ENCODE peak calls at places on chromosome 18, in four cellular contexts. One of them, this sample, is unnamed.

GRCh38 chr18:47758000-47758399 is 172.5 kb downstream of the SMAD2 start:
- DNase-seq in foreskin keratinocyte: no peak
- DNase-seq in hepatocyte: no peak
- DNase-seq in astrocyte: no peak
- DNase-seq in this sample: no peak

GRCh38 chr18:37270046-37270665 is 295.4 kb downstream of the CELF4 start:
- DNase-seq in foreskin keratinocyte: peak
- DNase-seq in hepatocyte: peak
- DNase-seq in astrocyte: peak
- DNase-seq in this sample: no peak

GRCh38 chr18:2002178-2002577 is 569.1 kb downstream of the METTL4 start:
- DNase-seq in foreskin keratinocyte: no peak
- DNase-seq in hepatocyte: peak
- DNase-seq in astrocyte: no peak
- DNase-seq in this sample: no peak

GRCh38 chr18:11309172-11309571 is 159.8 kb upstream of the PIEZO2 start:
- DNase-seq in foreskin keratinocyte: no peak
- DNase-seq in hepatocyte: no peak
- DNase-seq in astrocyte: no peak
- DNase-seq in this sample: no peak

GRCh38 chr18:21134895-21135294 is 23.3 kb upstream of the ROCK1 start:
- DNase-seq in foreskin keratinocyte: no peak
- DNase-seq in hepatocyte: no peak
- DNase-seq in astrocyte: no peak
- DNase-seq in this sample: no peak

GRCh38 chr18:2547477-2548087 is 23.7 kb downstream of the METTL4 start:
- DNase-seq in foreskin keratinocyte: peak
- DNase-seq in hepatocyte: peak
- DNase-seq in astrocyte: no peak
- DNase-seq in this sample: peak

GRCh38 chr18:23746851-23747250 is 57.6 kb downstream of the LAMA3 start:
- DNase-seq in foreskin keratinocyte: no peak
- DNase-seq in hepatocyte: no peak
- DNase-seq in astrocyte: no peak
- DNase-seq in this sample: no peak

GRCh38 chr18:77102246-77103040 is 30.1 kb downstream of the MBP start:
- DNase-seq in foreskin keratinocyte: peak
- DNase-seq in hepatocyte: no peak
- DNase-seq in astrocyte: peak
- DNase-seq in this sample: no peak

GRCh38 chr18:7298149-7298548 is 67.3 kb downstream of the LRRC30 start:
- DNase-seq in foreskin keratinocyte: no peak
- DNase-seq in hepatocyte: no peak
- DNase-seq in astrocyte: no peak
- DNase-seq in this sample: no peak

GRCh38 chr18:6781846-6782245 is 52.3 kb downstream of the ARHGAP28 start:
- DNase-seq in foreskin keratinocyte: peak
- DNase-seq in hepatocyte: no peak
- DNase-seq in astrocyte: peak
- DNase-seq in this sample: peak

GRCh38 chr18:59923539-59924196 is 23.9 kb downstream of the PMAIP1 start:
- DNase-seq in foreskin keratinocyte: peak
- DNase-seq in hepatocyte: no peak
- DNase-seq in astrocyte: no peak
- DNase-seq in this sample: no peak

GRCh38 chr18:56935531-56936040 is 211.3 kb upstream of the BOD1L2 start:
- DNase-seq in foreskin keratinocyte: no peak
- DNase-seq in hepatocyte: no peak
- DNase-seq in astrocyte: no peak
- DNase-seq in this sample: no peak

GRCh38 chr18:69956037-69956436 is 8.4 kb upstream of the CD226 start:
- DNase-seq in foreskin keratinocyte: no peak
- DNase-seq in hepatocyte: no peak
- DNase-seq in astrocyte: no peak
- DNase-seq in this sample: no peak

GRCh38 chr18:68874361-68874760 is 76.5 kb downstream of the CCDC102B start:
- DNase-seq in foreskin keratinocyte: no peak
- DNase-seq in hepatocyte: no peak
- DNase-seq in astrocyte: peak
- DNase-seq in this sample: no peak

GRCh38 chr18:36693931-36694661 is 134.7 kb downstream of the TPGS2 start:
- DNase-seq in foreskin keratinocyte: no peak
- DNase-seq in hepatocyte: peak
- DNase-seq in astrocyte: no peak
- DNase-seq in this sample: no peak

GRCh38 chr18:8816805-8817204 is 111.4 kb downstream of the MTCL1 start:
- DNase-seq in foreskin keratinocyte: no peak
- DNase-seq in hepatocyte: no peak
- DNase-seq in astrocyte: peak
- DNase-seq in this sample: no peak

DNA sequence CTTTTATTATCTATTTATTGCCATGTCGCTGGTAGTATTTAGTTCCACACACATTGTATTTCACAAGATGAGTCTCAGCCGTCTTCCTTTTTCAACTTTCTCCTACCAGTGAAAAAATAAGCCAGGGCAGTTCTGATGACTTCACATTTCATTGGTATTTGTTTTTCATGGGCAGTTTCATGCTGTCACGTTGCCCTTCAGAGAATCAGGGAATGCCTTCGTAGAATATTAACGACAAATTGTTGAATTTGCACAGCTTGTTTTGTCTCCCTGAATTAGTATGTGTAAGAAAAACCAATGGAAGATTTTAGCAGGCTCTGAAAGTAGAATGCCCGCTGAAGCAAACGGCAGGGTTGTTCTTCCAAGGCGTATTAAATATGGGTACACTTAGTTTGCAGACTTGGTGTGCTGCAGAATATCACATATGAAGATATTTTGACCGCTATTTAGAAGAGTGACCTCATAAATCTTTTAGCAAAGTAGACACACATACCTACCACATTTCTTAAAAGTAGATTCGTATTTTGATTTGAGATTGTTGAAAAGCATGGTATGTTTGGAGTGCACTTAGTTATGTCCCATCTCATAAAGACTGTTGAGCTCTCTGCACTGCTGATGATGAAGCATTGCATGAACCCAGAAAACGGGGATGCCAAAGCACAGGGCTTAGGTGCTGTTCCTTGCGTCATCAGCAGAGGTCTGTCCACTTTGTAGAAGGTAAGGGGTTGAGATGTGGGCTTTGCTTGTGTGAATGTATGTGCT is 2.9 kb downstream of the NEDD4L start:
- DNase-seq in foreskin keratinocyte: no peak
- DNase-seq in hepatocyte: peak
- DNase-seq in astrocyte: no peak
- DNase-seq in this sample: no peak
- TF ChIP-seq CTCF in foreskin keratinocyte: no peak
- TF ChIP-seq CTCF in hepatocyte: peak
- TF ChIP-seq CTCF in astrocyte: no peak
- TF ChIP-seq CTCF in this sample: no peak

GRCh38 chr18:48785091-48785614 is 165.6 kb downstream of the SMAD7 start:
- DNase-seq in foreskin keratinocyte: no peak
- DNase-seq in hepatocyte: no peak
- DNase-seq in astrocyte: no peak
- DNase-seq in this sample: no peak

GRCh38 chr18:48787523-48788151 is 163.1 kb downstream of the SMAD7 start:
- DNase-seq in foreskin keratinocyte: no peak
- DNase-seq in hepatocyte: no peak
- DNase-seq in astrocyte: no peak
- DNase-seq in this sample: no peak

GRCh38 chr18:48784654-48785053 is 166.1 kb downstream of the SMAD7 start:
- DNase-seq in foreskin keratinocyte: no peak
- DNase-seq in hepatocyte: no peak
- DNase-seq in astrocyte: no peak
- DNase-seq in this sample: no peak

GRCh38 chr18:48786621-48787522 is 163.9 kb downstream of the SMAD7 start:
- DNase-seq in foreskin keratinocyte: no peak
- DNase-seq in hepatocyte: no peak
- DNase-seq in astrocyte: no peak
- DNase-seq in this sample: no peak

GRCh38 chr18:48785686-48786470 is 164.9 kb downstream of the SMAD7 start:
- DNase-seq in foreskin keratinocyte: no peak
- DNase-seq in hepatocyte: no peak
- DNase-seq in astrocyte: no peak
- DNase-seq in this sample: no peak
- H3K27ac ChIP-seq in foreskin keratinocyte: no peak
- H3K27ac ChIP-seq in hepatocyte: peak
- H3K27ac ChIP-seq in astrocyte: no peak
- H3K27ac ChIP-seq in this sample: no peak

GRCh38 chr18:32956591-32957310 is 183.9 kb upstream of the KLHL14 start:
- DNase-seq in foreskin keratinocyte: peak
- DNase-seq in hepatocyte: peak
- DNase-seq in astrocyte: peak
- DNase-seq in this sample: peak
- TF ChIP-seq CTCF in foreskin keratinocyte: no peak
- TF ChIP-seq CTCF in hepatocyte: peak
- TF ChIP-seq CTCF in astrocyte: peak
- TF ChIP-seq CTCF in this sample: no peak

DNA sequence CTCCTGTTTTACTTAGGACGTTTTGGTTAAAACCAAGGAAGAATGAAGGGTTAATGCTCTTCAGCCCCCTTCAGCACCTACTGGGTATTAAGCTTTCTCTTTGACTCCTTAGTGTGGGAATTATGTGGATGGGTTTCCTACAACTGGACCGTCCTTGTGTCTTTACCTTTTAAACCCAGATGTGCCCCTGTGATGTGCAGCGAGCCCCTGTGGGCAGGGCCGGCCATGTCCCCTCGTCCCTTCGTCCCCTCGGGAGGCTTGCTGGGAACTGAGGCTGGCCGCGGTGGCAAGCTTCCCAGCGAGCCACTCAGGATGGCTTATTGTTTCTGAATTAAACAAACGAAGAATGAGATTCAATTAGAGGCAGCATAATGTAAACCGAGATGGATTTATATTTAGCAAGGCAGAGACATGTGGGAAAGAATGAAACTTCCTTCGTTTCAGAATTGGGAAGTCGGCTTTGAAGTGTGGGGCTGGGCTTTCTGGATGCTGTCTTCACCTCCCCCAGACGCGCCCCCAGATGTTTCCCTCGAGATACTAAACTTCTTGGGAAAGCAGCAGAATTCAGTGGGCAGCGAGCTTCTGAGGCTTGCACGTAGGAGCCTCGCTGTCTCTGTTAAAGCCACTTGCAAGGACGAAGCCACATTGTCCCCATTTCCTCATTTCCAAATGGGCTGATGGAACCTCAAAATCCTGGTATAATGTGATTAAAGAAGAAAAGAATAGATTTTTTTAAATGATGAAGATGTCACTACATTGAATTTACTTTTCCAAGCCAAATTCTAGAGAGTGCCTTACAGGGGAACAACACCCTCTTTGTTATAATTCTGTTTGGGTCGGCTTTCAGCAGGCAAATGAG is 146.0 kb downstream of the VAPA start:
- DNase-seq in foreskin keratinocyte: no peak
- DNase-seq in hepatocyte: peak
- DNase-seq in astrocyte: no peak
- DNase-seq in this sample: no peak
- H3K27ac ChIP-seq in foreskin keratinocyte: no peak
- H3K27ac ChIP-seq in hepatocyte: peak
- H3K27ac ChIP-seq in astrocyte: no peak
- H3K27ac ChIP-seq in this sample: no peak

DNA sequence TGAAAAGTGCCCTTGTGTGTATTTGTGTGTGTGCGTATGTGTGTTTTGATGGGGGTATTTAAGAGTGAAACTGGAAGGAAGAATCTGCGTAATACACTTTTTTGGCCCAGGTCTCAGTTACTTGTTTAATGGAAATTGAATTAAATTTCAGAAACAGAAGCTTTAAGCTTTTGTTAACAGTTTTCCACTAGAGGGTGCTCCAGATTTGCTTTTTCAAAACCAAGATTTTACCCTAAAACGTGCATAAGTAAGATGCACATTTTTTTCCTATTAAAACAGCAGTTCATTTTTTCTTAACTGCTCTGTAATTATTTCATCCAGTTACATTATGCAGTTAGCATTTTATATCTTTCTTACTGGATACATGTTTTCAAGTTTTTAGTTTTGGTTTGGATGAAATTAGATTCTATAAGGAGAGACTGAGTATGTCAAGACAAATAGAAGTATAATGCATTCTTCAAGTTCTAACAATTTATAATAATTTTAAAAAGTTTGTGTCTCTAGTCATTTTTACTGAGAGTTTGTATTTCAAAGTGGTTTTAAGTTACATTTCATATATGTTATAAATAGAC is 97.2 kb downstream of the PIK3C3 start:
- DNase-seq in foreskin keratinocyte: no peak
- DNase-seq in hepatocyte: peak
- DNase-seq in astrocyte: peak
- DNase-seq in this sample: no peak
- TF ChIP-seq CTCF in foreskin keratinocyte: peak
- TF ChIP-seq CTCF in hepatocyte: peak
- TF ChIP-seq CTCF in astrocyte: peak
- TF ChIP-seq CTCF in this sample: peak

GRCh38 chr18:45658756-45659155 is 43.5 kb downstream of the SLC14A2 start:
- DNase-seq in foreskin keratinocyte: peak
- DNase-seq in hepatocyte: no peak
- DNase-seq in astrocyte: no peak
- DNase-seq in this sample: peak
- H3K27ac ChIP-seq in foreskin keratinocyte: no peak
- H3K27ac ChIP-seq in hepatocyte: no peak
- H3K27ac ChIP-seq in astrocyte: no peak
- H3K27ac ChIP-seq in this sample: peak

GRCh38 chr18:24986611-24987270 is 365.2 kb downstream of the ZNF521 start:
- DNase-seq in foreskin keratinocyte: no peak
- DNase-seq in hepatocyte: no peak
- DNase-seq in astrocyte: no peak
- DNase-seq in this sample: no peak

GRCh38 chr18:24979223-24979622 is 372.7 kb downstream of the ZNF521 start:
- DNase-seq in foreskin keratinocyte: no peak
- DNase-seq in hepatocyte: no peak
- DNase-seq in astrocyte: no peak
- DNase-seq in this sample: no peak

GRCh38 chr18:24983566-24983965 is 368.4 kb downstream of the ZNF521 start:
- DNase-seq in foreskin keratinocyte: no peak
- DNase-seq in hepatocyte: no peak
- DNase-seq in astrocyte: no peak
- DNase-seq in this sample: no peak

GRCh38 chr18:24985616-24986015 is 366.4 kb downstream of the ZNF521 start:
- DNase-seq in foreskin keratinocyte: no peak
- DNase-seq in hepatocyte: no peak
- DNase-seq in astrocyte: no peak
- DNase-seq in this sample: no peak

DNA sequence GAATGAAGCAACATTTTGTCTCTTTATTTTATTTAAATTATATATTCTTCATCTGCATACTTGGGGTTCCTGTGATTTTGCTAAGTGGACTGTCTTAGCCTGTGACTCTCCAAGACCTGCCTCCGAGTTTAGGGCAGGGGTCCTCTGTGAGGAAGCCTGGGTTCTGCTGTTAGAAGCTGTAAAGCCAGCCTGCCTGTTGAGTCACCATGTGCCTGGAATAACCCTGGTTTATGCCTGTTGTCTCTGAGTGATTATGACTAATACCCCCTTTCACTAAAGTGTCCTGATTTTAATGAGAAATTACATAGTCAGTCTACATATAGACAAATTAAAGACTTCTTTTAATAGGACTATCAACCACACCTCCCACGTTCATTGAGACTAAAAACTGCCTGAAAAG is 369.1 kb downstream of the ZNF521 start:
- DNase-seq in foreskin keratinocyte: peak
- DNase-seq in hepatocyte: no peak
- DNase-seq in astrocyte: no peak
- DNase-seq in this sample: no peak
- TF ChIP-seq CTCF in foreskin keratinocyte: no peak
- TF ChIP-seq CTCF in hepatocyte: no peak
- TF ChIP-seq CTCF in astrocyte: no peak
- TF ChIP-seq CTCF in this sample: no peak

GRCh38 chr18:4204151-4204720 is 250.9 kb downstream of the DLGAP1 start:
- DNase-seq in foreskin keratinocyte: no peak
- DNase-seq in hepatocyte: no peak
- DNase-seq in astrocyte: no peak
- DNase-seq in this sample: no peak
- H3K27ac ChIP-seq in foreskin keratinocyte: no peak
- H3K27ac ChIP-seq in hepatocyte: no peak
- H3K27ac ChIP-seq in astrocyte: no peak
- H3K27ac ChIP-seq in this sample: no peak

This sample was measured in RWPE1.